ENCODE peak calls at places on chromosomes 4 and X, in five cellular contexts. G is stimulated activated CD4-positive, alpha-beta T cell treated with anti-CD3 and anti-CD28 coated beads, Interleukin-2, amount 100 ng/mL, for 24 hours; S is stromal cell of bone marrow; Q is lower leg skin; O is T-helper 2 cell. C is an unnamed sample.

GRCh38 chr4:98421106-98421505 is 159.9 kb downstream of the RAP1GDS1 start:
- DNase-seq in G (no peak), S (no peak), Q (no peak), O (no peak), C (no peak)

GRCh38 chr4:119664168-119664907 is 35.7 kb upstream of the PDE5A start:
- DNase-seq in G (no peak), S (no peak), Q (no peak), O (no peak), C (no peak)

GRCh38 chr4:183527326-183527725 is 22.5 kb downstream of the ING2 start:
- DNase-seq in G (no peak), S (no peak), Q (no peak), O (no peak), C (no peak)

GRCh38 chr4:98745372-98745771 is 87.0 kb upstream of the TSPAN5 start:
- DNase-seq in G (peak), S (no peak), Q (no peak), O (no peak), C (peak)

GRCh38 chr4:156999175-156999517 is 27.5 kb upstream of the PDGFC start:
- DNase-seq in G (no peak), S (peak), Q (no peak), O (no peak), C (peak)

GRCh38 chr4:121583396-121583795 is 113.4 kb downstream of the ANXA5 start:
- DNase-seq in G (no peak), S (no peak), Q (no peak), O (no peak), C (no peak)

GRCh38 chrX:101171883-101172400 is 47.6 kb upstream of the DRP2 start:
- DNase-seq in G (no peak), S (no peak), Q (no peak), O (no peak), C (no peak)

GRCh38 chr4:26557164-26557563 is 26.7 kb upstream of the TBC1D19 start:
- DNase-seq in G (no peak), S (peak), Q (no peak), O (no peak), C (no peak)

GRCh38 chrX:12497832-12498591 is 293.2 kb upstream of the PRPS2 start:
- DNase-seq in G (peak), S (no peak), Q (no peak), O (no peak), C (no peak)

GRCh38 chr4:132587626-132588025 is 561.5 kb upstream of the PCDH10 start:
- DNase-seq in G (no peak), S (no peak), Q (no peak), O (no peak), C (no peak)

GRCh38 chrX:25968920-25969319 is 169.2 kb upstream of the MAGEB18 start:
- DNase-seq in G (no peak), S (peak), Q (peak), O (no peak), C (peak)

GRCh38 chr4:153181293-153182080 is 22.8 kb upstream of the TRIM2 start:
- DNase-seq in G (no peak), S (no peak), Q (no peak), O (no peak), C (no peak)

GRCh38 chrX:856901-857300 is 226.3 kb downstream of the SHOX start:
- DNase-seq in G (no peak), S (peak), Q (no peak), O (no peak), C (no peak)

GRCh38 chr4:140189846-140190245 is 35.9 kb upstream of the MAML3 start:
- DNase-seq in G (no peak), S (no peak), Q (no peak), O (no peak), C (no peak)

GRCh38 chr4:77777135-77777777 is 41.9 kb downstream of the CNOT6L start:
- DNase-seq in G (no peak), S (peak), Q (no peak), O (no peak), C (no peak)

GRCh38 chrX:119694601-119695534 is 1.9 kb upstream of the SEPTIN6 start:
- DNase-seq in G (no peak), S (no peak), Q (peak), O (no peak), C (no peak)

GRCh38 chrX:12197030-12197429 is 58.8 kb downstream of the FRMPD4 start:
- DNase-seq in G (no peak), S (no peak), Q (no peak), O (no peak), C (no peak)

GRCh38 chr4:144575181-144575580 is 70.8 kb upstream of the HHIP start:
- DNase-seq in G (no peak), S (peak), Q (no peak), O (no peak), C (peak)

GRCh38 chrX:107731831-107732502 is 43.6 kb downstream of the TSC22D3 start:
- DNase-seq in G (no peak), S (peak), Q (peak), O (no peak), C (peak)

GRCh38 chrX:139213241-139213709 is 317.3 kb upstream of the F9 start:
- DNase-seq in G (no peak), S (no peak), Q (no peak), O (no peak), C (no peak)

C was measured in RKO.